ENCODE peak calls at places on chromosome 4, in six cellular contexts. A is tibial artery, N is breast epithelium, O is astrocyte of the cerebellum, Q is foreskin fibroblast, D is brain microvascular endothelial cell. I is an unnamed sample.

GRCh38 chr4:138611017-138611416 is 368.9 kb upstream of the SLC7A11 start:
- DNase-seq in A (no peak), N (no peak), O (no peak), Q (no peak), D (no peak), I (no peak)

GRCh38 chr4:27123050-27123768 is 262.6 kb downstream of the STIM2 start:
- DNase-seq in A (no peak), N (no peak), O (peak), Q (peak), D (no peak), I (no peak)

GRCh38 chr4:990746-991367 is 2.3 kb downstream of the SLC26A1 start:
- DNase-seq in A (no peak), N (no peak), O (no peak), Q (no peak), D (no peak), I (no peak)

GRCh38 chr4:104592894-104593470 is 98.3 kb upstream of the CXXC4 start:
- DNase-seq in A (no peak), N (no peak), O (no peak), Q (no peak), D (no peak), I (peak)

GRCh38 chr4:42237010-42237409 is 84.6 kb upstream of the BEND4 start:
- DNase-seq in A (no peak), N (no peak), O (no peak), Q (no peak), D (no peak), I (no peak)

GRCh38 chr4:159368320-159368719 is 265.4 kb downstream of the RAPGEF2 start:
- DNase-seq in A (no peak), N (no peak), O (no peak), Q (no peak), D (no peak), I (no peak)

GRCh38 chr4:76658231-76659102 is 223.4 kb downstream of the SHROOM3 start:
- DNase-seq in A (no peak), N (no peak), O (peak), Q (peak), D (no peak), I (peak)

GRCh38 chr4:15955670-15956069 is 7.3 kb downstream of the FGFBP2 start:
- DNase-seq in A (no peak), N (no peak), O (no peak), Q (peak), D (peak), I (peak)

GRCh38 chr4:145012841-145013240 is 85.2 kb downstream of the ANAPC10 start:
- DNase-seq in A (no peak), N (no peak), O (peak), Q (peak), D (peak), I (peak)

GRCh38 chr4:174490356-174490969 is 31.8 kb downstream of the HPGD start:
- DNase-seq in A (no peak), N (no peak), O (peak), Q (peak), D (peak), I (peak)

GRCh38 chr4:174494731-174495130 is 27.6 kb downstream of the HPGD start:
- DNase-seq in A (no peak), N (no peak), O (no peak), Q (no peak), D (no peak), I (no peak)

GRCh38 chr4:174496631-174497442 is 25.5 kb downstream of the HPGD start:
- DNase-seq in A (no peak), N (no peak), O (no peak), Q (no peak), D (no peak), I (no peak)

GRCh38 chr4:174494146-174494545 is 28.1 kb downstream of the HPGD start:
- DNase-seq in A (no peak), N (no peak), O (no peak), Q (no peak), D (no peak), I (no peak)
- TF ChIP-seq CTCF in A (no peak), N (no peak), O (no peak), Q (no peak), D (no peak), I (no peak)

DNA sequence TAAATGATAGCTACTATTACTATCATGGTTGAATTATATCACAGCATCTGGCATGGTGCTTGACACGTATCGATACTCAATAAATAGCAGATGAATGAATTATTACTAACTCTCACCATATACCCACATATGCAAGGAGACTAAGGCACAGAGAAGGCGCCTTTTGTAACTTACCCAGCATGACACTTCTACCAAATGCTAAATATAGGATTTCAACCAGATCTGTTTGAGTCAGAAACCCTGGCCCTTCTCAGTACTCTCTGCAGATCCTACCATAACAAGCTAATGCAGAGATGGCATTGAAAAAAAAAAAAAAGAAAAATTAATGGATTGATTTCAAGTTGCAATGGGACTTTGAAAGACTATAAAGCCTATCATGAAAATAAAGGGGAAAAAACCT is 219.5 kb downstream of the DHX15 start:
- DNase-seq in A (no peak), N (no peak), O (no peak), Q (no peak), D (no peak), I (no peak)
- TF ChIP-seq CTCF in A (no peak), N (no peak), O (no peak), Q (no peak), D (no peak), I (no peak)

GRCh38 chr4:67660418-67660817 is 40.5 kb downstream of the UBA6 start:
- DNase-seq in A (no peak), N (no peak), O (no peak), Q (no peak), D (no peak), I (no peak)
- TF ChIP-seq CTCF in A (no peak), N (no peak), O (no peak), Q (no peak), D (no peak), I (no peak)

DNA sequence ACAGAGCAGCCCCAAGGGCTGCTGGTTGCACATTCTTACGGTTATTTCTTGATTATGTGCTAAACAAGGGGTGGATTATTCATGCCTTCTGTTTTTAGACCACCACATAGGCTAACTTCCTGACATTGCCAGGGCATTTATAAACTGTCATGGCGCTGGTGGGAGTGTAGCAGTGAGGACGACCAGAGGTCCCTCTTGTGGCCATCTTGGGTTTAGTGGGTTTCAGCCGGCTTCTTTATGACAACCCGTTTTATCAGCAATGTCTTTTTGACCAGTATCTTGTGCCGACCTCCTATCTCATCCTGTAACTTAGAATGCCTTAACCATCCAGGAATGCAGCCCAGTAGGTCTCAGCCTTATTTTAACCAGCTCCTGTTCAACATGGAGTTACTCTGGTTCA is 212.4 kb upstream of the GRID2 start:
- DNase-seq in A (no peak), N (no peak), O (no peak), Q (no peak), D (no peak), I (peak)
- TF ChIP-seq CTCF in A (no peak), N (no peak), O (no peak), Q (no peak), D (no peak), I (no peak)

DNA sequence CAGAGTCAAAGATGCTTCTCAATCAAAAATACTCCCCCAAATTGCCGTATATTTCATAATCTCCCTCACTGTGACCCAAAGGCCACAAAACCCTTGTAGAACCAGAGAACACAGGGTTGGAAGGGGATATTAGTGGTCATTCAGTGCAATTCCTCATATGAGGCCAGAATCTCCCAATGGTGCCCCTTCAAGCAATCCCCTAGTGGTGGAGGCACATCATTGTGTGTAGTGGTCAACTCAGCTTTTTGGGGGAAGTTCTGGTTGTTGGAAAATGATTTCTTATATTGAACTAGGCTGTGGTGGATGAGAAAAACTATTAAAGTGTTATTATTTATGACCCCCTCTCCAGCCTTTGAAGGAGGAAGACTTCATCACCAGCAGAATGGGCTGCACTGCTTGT is 17.6 kb upstream of the BOD1L1 start:
- DNase-seq in A (no peak), N (no peak), O (no peak), Q (no peak), D (no peak), I (no peak)
- TF ChIP-seq CTCF in A (no peak), N (no peak), O (peak), Q (no peak), D (peak), I (peak)

GRCh38 chr4:146342600-146343192 is 128.4 kb downstream of the REELD1 start:
- DNase-seq in A (no peak), N (no peak), O (peak), Q (peak), D (peak), I (peak)

GRCh38 chr4:146343776-146344175 is 129.4 kb downstream of the REELD1 start:
- DNase-seq in A (no peak), N (no peak), O (no peak), Q (no peak), D (no peak), I (no peak)

GRCh38 chr4:146343199-146343598 is 128.9 kb downstream of the REELD1 start:
- DNase-seq in A (no peak), N (no peak), O (no peak), Q (no peak), D (no peak), I (no peak)

GRCh38 chr4:146338512-146338911 is 124.2 kb downstream of the REELD1 start:
- DNase-seq in A (no peak), N (no peak), O (no peak), Q (no peak), D (no peak), I (peak)

GRCh38 chr4:146340798-146341197 is 126.5 kb downstream of the REELD1 start:
- DNase-seq in A (no peak), N (no peak), O (no peak), Q (peak), D (no peak), I (peak)
- TF ChIP-seq CTCF in A (peak), N (no peak), O (peak), Q (peak), D (peak), I (peak)

GRCh38 chr4:108117473-108118182 is 51.1 kb downstream of the LEF1 start:
- DNase-seq in A (no peak), N (no peak), O (no peak), Q (no peak), D (peak), I (peak)
- TF ChIP-seq CTCF in A (no peak), N (no peak), O (no peak), Q (no peak), D (no peak), I (no peak)

DNA sequence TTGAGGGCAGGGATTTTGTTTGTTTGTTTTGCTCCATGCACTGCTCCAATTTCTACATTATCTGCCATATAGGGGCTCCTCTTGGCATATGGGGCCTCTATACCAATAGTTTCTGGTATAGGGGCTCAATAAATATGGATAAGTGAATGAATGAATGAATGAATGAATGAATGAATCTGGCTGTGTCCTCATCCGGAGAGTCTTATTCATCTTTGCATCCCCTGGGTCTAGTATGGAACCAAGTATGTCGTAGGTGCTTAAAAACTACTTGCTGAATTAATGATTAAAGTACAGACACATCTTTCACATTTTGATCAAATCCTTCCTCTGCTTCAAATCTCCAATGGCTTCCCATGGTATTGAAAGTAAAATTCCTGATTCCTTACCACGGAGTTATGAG is 80.1 kb downstream of the DRD5 start:
- DNase-seq in A (no peak), N (no peak), O (no peak), Q (no peak), D (no peak), I (no peak)
- TF ChIP-seq CTCF in A (no peak), N (no peak), O (no peak), Q (no peak), D (no peak), I (no peak)

GRCh38 chr4:150244600-150244999 is 166.4 kb downstream of the DCLK2 start:
- DNase-seq in A (no peak), N (no peak), O (peak), Q (peak), D (peak), I (peak)
- TF ChIP-seq CTCF in A (no peak), N (no peak), O (no peak), Q (no peak), D (no peak), I (no peak)

GRCh38 chr4:140567722-140568121 is 1.0 kb downstream of the UCP1 start:
- DNase-seq in A (no peak), N (no peak), O (no peak), Q (peak), D (no peak), I (peak)

GRCh38 chr4:140571620-140572019 is 2.9 kb upstream of the UCP1 start:
- DNase-seq in A (no peak), N (no peak), O (no peak), Q (no peak), D (no peak), I (no peak)

GRCh38 chr4:140569307-140569638 is 512 bp upstream of the UCP1 start:
- DNase-seq in A (no peak), N (no peak), O (no peak), Q (no peak), D (no peak), I (no peak)

DNA sequence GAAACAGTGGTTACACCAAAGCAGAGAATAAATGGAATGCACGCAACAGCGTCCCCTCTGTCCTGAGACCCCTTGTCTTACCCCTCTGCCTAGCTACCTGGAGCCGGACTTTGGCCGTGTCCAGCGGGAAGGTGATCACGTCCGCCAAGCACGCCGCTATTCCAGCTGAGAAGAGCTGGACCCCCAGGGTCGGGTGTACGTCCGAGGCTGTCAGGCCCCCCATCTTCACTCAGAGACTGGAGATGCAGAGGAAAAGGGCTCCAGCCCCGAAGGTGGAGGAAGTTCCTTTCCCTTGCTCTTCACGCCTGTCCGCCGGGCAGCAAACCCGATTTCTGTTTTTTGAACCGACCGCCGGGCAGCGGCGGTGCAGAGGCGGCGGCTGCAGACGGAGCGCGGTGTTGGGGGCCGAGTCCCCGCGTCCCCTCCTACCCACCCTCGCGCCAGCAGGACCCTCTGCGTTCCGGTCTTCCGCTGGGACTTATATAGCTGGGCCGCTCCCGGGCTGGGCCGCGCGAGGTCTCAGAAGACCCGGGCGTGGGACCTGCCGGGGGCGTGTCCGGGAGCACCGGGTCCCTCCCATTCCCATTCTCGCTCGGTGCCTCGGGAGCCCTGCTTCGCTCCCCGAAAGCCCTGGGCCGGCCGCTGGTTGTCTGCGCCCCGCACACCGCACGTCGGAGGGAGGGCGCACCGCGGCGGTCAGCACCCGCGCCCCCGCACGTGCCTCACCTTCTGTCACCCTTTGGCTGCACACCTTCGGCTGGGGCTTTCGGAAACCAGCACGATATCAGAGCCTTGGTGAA is at the start of gene UCP1:
- DNase-seq in A (no peak), N (no peak), O (no peak), Q (peak), D (no peak), I (peak)
- TF ChIP-seq CTCF in A (no peak), N (no peak), O (no peak), Q (no peak), D (no peak), I (no peak)

I was measured in choroid plexus epithelial cell.